ENCODE peak calls at places on chromosomes 6 and 20, in ten cellular contexts. One of them, this sample, is unnamed.

GRCh38 chr20:37991506-37992302 is 41.6 kb downstream of the TTI1 start:
- DNase-seq in left ventricle myocardium inferior: no peak
- DNase-seq in fibroblast of lung: no peak
- DNase-seq in lower leg skin: no peak
- DNase-seq in BJ: no peak
- DNase-seq in CD8-positive, alpha-beta T cell: no peak
- DNase-seq in neural progenitor cell: no peak
- DNase-seq in HFFc6: no peak
- DNase-seq in MM.1S: no peak
- DNase-seq in progenitor cell of endocrine pancreas: no peak
- DNase-seq in this sample: no peak

GRCh38 chr6:12010635-12011275 is 1.4 kb upstream of the HIVEP1 start:
- DNase-seq in left ventricle myocardium inferior: peak
- DNase-seq in neural progenitor cell: peak
- DNase-seq in CD8-positive, alpha-beta T cell: no peak
- DNase-seq in MM.1S: peak
- DNase-seq in HFFc6: no peak
- DNase-seq in lower leg skin: peak
- DNase-seq in progenitor cell of endocrine pancreas: peak
- DNase-seq in BJ: no peak
- DNase-seq in fibroblast of lung: no peak
- DNase-seq in this sample: peak

GRCh38 chr20:3245156-3245555 is 6.2 kb upstream of the SLC4A11 start:
- DNase-seq in lower leg skin: no peak
- DNase-seq in CD8-positive, alpha-beta T cell: no peak
- DNase-seq in fibroblast of lung: no peak
- DNase-seq in MM.1S: no peak
- DNase-seq in HFFc6: no peak
- DNase-seq in neural progenitor cell: no peak
- DNase-seq in left ventricle myocardium inferior: no peak
- DNase-seq in BJ: no peak
- DNase-seq in progenitor cell of endocrine pancreas: no peak
- DNase-seq in this sample: no peak

GRCh38 chr20:45341579-45341938 is 6.7 kb downstream of the SDC4 start:
- DNase-seq in lower leg skin: no peak
- DNase-seq in progenitor cell of endocrine pancreas: no peak
- DNase-seq in neural progenitor cell: no peak
- DNase-seq in BJ: no peak
- DNase-seq in MM.1S: no peak
- DNase-seq in HFFc6: no peak
- DNase-seq in left ventricle myocardium inferior: no peak
- DNase-seq in fibroblast of lung: no peak
- DNase-seq in CD8-positive, alpha-beta T cell: no peak
- DNase-seq in this sample: no peak

GRCh38 chr6:107491059-107491609 is 1.2 kb downstream of the SOBP start:
- DNase-seq in CD8-positive, alpha-beta T cell: no peak
- DNase-seq in HFFc6: no peak
- DNase-seq in neural progenitor cell: peak
- DNase-seq in lower leg skin: no peak
- DNase-seq in MM.1S: no peak
- DNase-seq in left ventricle myocardium inferior: peak
- DNase-seq in progenitor cell of endocrine pancreas: peak
- DNase-seq in fibroblast of lung: peak
- DNase-seq in BJ: no peak
- DNase-seq in this sample: peak

GRCh38 chr6:149711711-149712110 is 6.2 kb downstream of the LATS1 start:
- DNase-seq in HFFc6: no peak
- DNase-seq in left ventricle myocardium inferior: no peak
- DNase-seq in fibroblast of lung: no peak
- DNase-seq in progenitor cell of endocrine pancreas: no peak
- DNase-seq in BJ: no peak
- DNase-seq in CD8-positive, alpha-beta T cell: no peak
- DNase-seq in MM.1S: no peak
- DNase-seq in lower leg skin: no peak
- DNase-seq in neural progenitor cell: no peak
- DNase-seq in this sample: no peak

GRCh38 chr6:137033828-137034227 is 10.9 kb downstream of the IL20RA start:
- DNase-seq in lower leg skin: no peak
- DNase-seq in MM.1S: peak
- DNase-seq in neural progenitor cell: no peak
- DNase-seq in CD8-positive, alpha-beta T cell: peak
- DNase-seq in progenitor cell of endocrine pancreas: no peak
- DNase-seq in fibroblast of lung: no peak
- DNase-seq in left ventricle myocardium inferior: no peak
- DNase-seq in HFFc6: no peak
- DNase-seq in BJ: no peak
- DNase-seq in this sample: no peak

GRCh38 chr6:110874880-110875547 is 429 bp downstream of the AMD1 start:
- DNase-seq in CD8-positive, alpha-beta T cell: peak
- DNase-seq in BJ: no peak
- DNase-seq in HFFc6: no peak
- DNase-seq in lower leg skin: peak
- DNase-seq in MM.1S: peak
- DNase-seq in neural progenitor cell: peak
- DNase-seq in fibroblast of lung: no peak
- DNase-seq in left ventricle myocardium inferior: peak
- DNase-seq in progenitor cell of endocrine pancreas: peak
- DNase-seq in this sample: peak

GRCh38 chr6:158654498-158654897 is 4.6 kb downstream of the SYTL3 start:
- DNase-seq in HFFc6: peak
- DNase-seq in left ventricle myocardium inferior: peak
- DNase-seq in neural progenitor cell: no peak
- DNase-seq in CD8-positive, alpha-beta T cell: no peak
- DNase-seq in BJ: peak
- DNase-seq in fibroblast of lung: peak
- DNase-seq in lower leg skin: peak
- DNase-seq in progenitor cell of endocrine pancreas: no peak
- DNase-seq in MM.1S: no peak
- DNase-seq in this sample: no peak

GRCh38 chr6:155341130-155341828 is 27.0 kb upstream of the TFB1M start:
- DNase-seq in left ventricle myocardium inferior: no peak
- DNase-seq in HFFc6: peak
- DNase-seq in fibroblast of lung: peak
- DNase-seq in BJ: no peak
- DNase-seq in lower leg skin: no peak
- DNase-seq in CD8-positive, alpha-beta T cell: no peak
- DNase-seq in MM.1S: no peak
- DNase-seq in progenitor cell of endocrine pancreas: no peak
- DNase-seq in neural progenitor cell: no peak
- DNase-seq in this sample: no peak

GRCh38 chr6:38282911-38283310 is 356.8 kb downstream of the BTBD9 start:
- DNase-seq in neural progenitor cell: no peak
- DNase-seq in HFFc6: no peak
- DNase-seq in lower leg skin: no peak
- DNase-seq in CD8-positive, alpha-beta T cell: no peak
- DNase-seq in progenitor cell of endocrine pancreas: no peak
- DNase-seq in left ventricle myocardium inferior: no peak
- DNase-seq in fibroblast of lung: no peak
- DNase-seq in MM.1S: no peak
- DNase-seq in BJ: no peak
- DNase-seq in this sample: no peak

DNA sequence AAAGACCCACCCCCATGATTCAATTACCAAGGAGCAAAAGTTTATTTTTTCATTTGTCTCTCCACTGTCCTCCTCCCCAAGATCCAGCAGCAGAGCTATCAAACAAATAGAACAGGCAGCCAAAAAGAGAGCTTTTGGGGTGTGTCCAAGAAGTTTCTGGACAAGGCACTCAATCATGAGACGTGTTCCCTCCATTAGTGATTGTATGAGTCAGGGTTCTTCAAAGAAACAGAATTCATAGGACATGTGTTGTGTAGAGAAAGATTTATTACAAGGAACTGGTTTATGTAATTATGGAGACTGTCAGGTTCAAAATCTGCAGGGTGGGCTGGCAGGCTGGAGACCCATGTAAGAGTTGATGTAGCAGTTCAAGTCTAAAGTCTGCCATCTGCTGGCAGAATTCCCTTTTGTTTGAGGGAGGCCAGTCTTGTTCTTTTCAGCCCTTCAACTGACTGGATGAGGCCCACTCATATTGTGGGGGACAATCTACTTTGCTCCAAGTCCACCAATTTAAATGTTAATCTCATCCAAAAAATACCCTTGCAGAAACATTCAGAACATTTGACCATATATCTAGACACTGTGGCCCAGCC is 248.1 kb upstream of the OPRM1 start:
- DNase-seq in BJ: no peak
- DNase-seq in CD8-positive, alpha-beta T cell: no peak
- DNase-seq in MM.1S: no peak
- DNase-seq in neural progenitor cell: peak
- DNase-seq in left ventricle myocardium inferior: no peak
- DNase-seq in lower leg skin: peak
- DNase-seq in HFFc6: no peak
- DNase-seq in progenitor cell of endocrine pancreas: no peak
- DNase-seq in fibroblast of lung: peak
- DNase-seq in this sample: peak
- TF ChIP-seq CTCF in BJ: no peak
- TF ChIP-seq CTCF in CD8-positive, alpha-beta T cell: no peak
- TF ChIP-seq CTCF in MM.1S: no peak
- TF ChIP-seq CTCF in neural progenitor cell: peak
- TF ChIP-seq CTCF in left ventricle myocardium inferior: peak
- TF ChIP-seq CTCF in lower leg skin: no peak
- TF ChIP-seq CTCF in HFFc6: no peak
- TF ChIP-seq CTCF in progenitor cell of endocrine pancreas: peak
- TF ChIP-seq CTCF in fibroblast of lung: no peak
- TF ChIP-seq CTCF in this sample: peak

DNA sequence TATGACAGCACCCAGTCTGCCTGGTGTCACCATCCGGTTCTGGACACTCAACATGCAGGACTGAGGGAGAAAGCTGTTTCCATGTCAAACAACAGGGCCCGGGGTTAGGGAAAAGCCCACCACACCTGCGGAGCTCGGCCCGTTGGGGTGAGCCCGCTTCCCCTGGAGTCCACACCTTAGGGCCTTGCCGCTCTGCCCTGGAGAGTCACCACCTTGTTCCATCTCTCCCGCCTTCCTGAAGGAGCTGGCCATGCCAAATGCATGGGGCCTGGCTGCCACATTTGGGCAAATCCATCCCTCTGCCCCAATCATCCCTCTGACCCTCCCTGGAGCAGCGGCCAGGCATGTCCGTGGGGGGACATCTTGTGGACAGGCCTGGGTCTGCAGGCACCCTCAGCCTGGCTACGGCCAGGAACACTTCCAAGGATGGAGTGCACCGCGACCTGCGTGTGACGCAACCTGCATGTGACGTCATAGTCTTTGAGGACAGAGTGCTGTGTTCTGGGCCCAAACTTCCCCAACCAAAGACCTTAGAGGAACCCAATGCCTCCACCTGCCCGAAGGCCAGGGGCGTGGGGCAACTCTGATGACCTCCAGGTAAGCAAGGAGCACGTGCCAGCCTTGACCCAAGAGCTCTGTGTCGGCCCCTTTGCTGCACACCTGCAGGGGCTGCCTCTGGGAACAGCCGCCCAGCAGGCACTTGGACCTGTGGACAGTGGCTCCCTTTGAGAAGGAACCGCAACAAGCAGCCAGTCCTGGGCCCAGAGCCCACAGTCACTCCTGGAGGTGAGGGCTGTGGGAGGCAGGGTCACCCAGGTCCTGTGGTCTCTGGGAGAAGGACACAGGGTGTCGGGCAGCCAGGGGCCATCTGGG is 1.7 kb downstream of the CABLES2 start:
- DNase-seq in CD8-positive, alpha-beta T cell: no peak
- DNase-seq in lower leg skin: no peak
- DNase-seq in BJ: no peak
- DNase-seq in MM.1S: no peak
- DNase-seq in left ventricle myocardium inferior: peak
- DNase-seq in fibroblast of lung: peak
- DNase-seq in progenitor cell of endocrine pancreas: peak
- DNase-seq in HFFc6: peak
- DNase-seq in neural progenitor cell: peak
- DNase-seq in this sample: peak
- TF ChIP-seq CTCF in CD8-positive, alpha-beta T cell: no peak
- TF ChIP-seq CTCF in lower leg skin: no peak
- TF ChIP-seq CTCF in BJ: peak
- TF ChIP-seq CTCF in MM.1S: peak
- TF ChIP-seq CTCF in left ventricle myocardium inferior: peak
- TF ChIP-seq CTCF in fibroblast of lung: peak
- TF ChIP-seq CTCF in progenitor cell of endocrine pancreas: peak
- TF ChIP-seq CTCF in HFFc6: peak
- TF ChIP-seq CTCF in neural progenitor cell: peak
- TF ChIP-seq CTCF in this sample: peak

GRCh38 chr20:25221592-25222460 is 26.1 kb upstream of the PYGB start:
- DNase-seq in lower leg skin: no peak
- DNase-seq in BJ: no peak
- DNase-seq in left ventricle myocardium inferior: peak
- DNase-seq in fibroblast of lung: no peak
- DNase-seq in progenitor cell of endocrine pancreas: no peak
- DNase-seq in MM.1S: no peak
- DNase-seq in HFFc6: no peak
- DNase-seq in CD8-positive, alpha-beta T cell: no peak
- DNase-seq in neural progenitor cell: no peak
- DNase-seq in this sample: no peak

GRCh38 chr20:25222461-25223178 is 25.3 kb upstream of the PYGB start:
- DNase-seq in lower leg skin: no peak
- DNase-seq in fibroblast of lung: no peak
- DNase-seq in CD8-positive, alpha-beta T cell: no peak
- DNase-seq in HFFc6: no peak
- DNase-seq in left ventricle myocardium inferior: no peak
- DNase-seq in MM.1S: no peak
- DNase-seq in progenitor cell of endocrine pancreas: no peak
- DNase-seq in neural progenitor cell: no peak
- DNase-seq in BJ: no peak
- DNase-seq in this sample: no peak

GRCh38 chr20:25223765-25224720 is 23.8 kb upstream of the PYGB start:
- DNase-seq in left ventricle myocardium inferior: no peak
- DNase-seq in progenitor cell of endocrine pancreas: no peak
- DNase-seq in fibroblast of lung: no peak
- DNase-seq in CD8-positive, alpha-beta T cell: no peak
- DNase-seq in BJ: no peak
- DNase-seq in neural progenitor cell: no peak
- DNase-seq in HFFc6: no peak
- DNase-seq in MM.1S: no peak
- DNase-seq in lower leg skin: no peak
- DNase-seq in this sample: no peak

GRCh38 chr20:25224941-25225340 is 22.9 kb upstream of the PYGB start:
- DNase-seq in HFFc6: no peak
- DNase-seq in lower leg skin: no peak
- DNase-seq in fibroblast of lung: no peak
- DNase-seq in progenitor cell of endocrine pancreas: no peak
- DNase-seq in CD8-positive, alpha-beta T cell: no peak
- DNase-seq in neural progenitor cell: no peak
- DNase-seq in BJ: no peak
- DNase-seq in left ventricle myocardium inferior: no peak
- DNase-seq in MM.1S: no peak
- DNase-seq in this sample: no peak

GRCh38 chr20:25223179-25223661 is 24.7 kb upstream of the PYGB start:
- DNase-seq in MM.1S: no peak
- DNase-seq in HFFc6: peak
- DNase-seq in fibroblast of lung: peak
- DNase-seq in progenitor cell of endocrine pancreas: no peak
- DNase-seq in lower leg skin: no peak
- DNase-seq in neural progenitor cell: peak
- DNase-seq in BJ: peak
- DNase-seq in left ventricle myocardium inferior: no peak
- DNase-seq in CD8-positive, alpha-beta T cell: no peak
- DNase-seq in this sample: no peak
- TF ChIP-seq CTCF in MM.1S: no peak
- TF ChIP-seq CTCF in HFFc6: peak
- TF ChIP-seq CTCF in fibroblast of lung: peak
- TF ChIP-seq CTCF in progenitor cell of endocrine pancreas: no peak
- TF ChIP-seq CTCF in lower leg skin: no peak
- TF ChIP-seq CTCF in neural progenitor cell: no peak
- TF ChIP-seq CTCF in BJ: peak
- TF ChIP-seq CTCF in left ventricle myocardium inferior: no peak
- TF ChIP-seq CTCF in CD8-positive, alpha-beta T cell: no peak
- TF ChIP-seq CTCF in this sample: no peak

GRCh38 chr20:51801220-51801991 is 915 bp downstream of the SALL4 start:
- DNase-seq in lower leg skin: no peak
- DNase-seq in progenitor cell of endocrine pancreas: peak
- DNase-seq in fibroblast of lung: peak
- DNase-seq in MM.1S: no peak
- DNase-seq in CD8-positive, alpha-beta T cell: no peak
- DNase-seq in BJ: no peak
- DNase-seq in HFFc6: no peak
- DNase-seq in left ventricle myocardium inferior: no peak
- DNase-seq in neural progenitor cell: peak
- DNase-seq in this sample: peak
- TF ChIP-seq CTCF in lower leg skin: no peak
- TF ChIP-seq CTCF in progenitor cell of endocrine pancreas: peak
- TF ChIP-seq CTCF in fibroblast of lung: no peak
- TF ChIP-seq CTCF in MM.1S: no peak
- TF ChIP-seq CTCF in CD8-positive, alpha-beta T cell: no peak
- TF ChIP-seq CTCF in BJ: peak
- TF ChIP-seq CTCF in HFFc6: peak
- TF ChIP-seq CTCF in left ventricle myocardium inferior: no peak
- TF ChIP-seq CTCF in neural progenitor cell: peak
- TF ChIP-seq CTCF in this sample: peak

This sample was measured in neural crest cell.